ENCODE peak calls at places on chromosomes 1 and 21, in ten cellular contexts. U, C, V, L, E, K, M, T, I and N are unnamed samples.

GRCh38 chr1:7856345-7856744 is 3.5 kb upstream of the UTS2 start:
- DNase-seq in C (no peak), T (no peak), I (no peak), M (no peak), V (no peak), E (peak), U (no peak), L (no peak), K (no peak), N (no peak)

GRCh38 chr21:28639742-28640141 is 352.9 kb downstream of the LTN1 start:
- DNase-seq in K (no peak), I (no peak), C (no peak), V (no peak), M (no peak), L (no peak), E (no peak), U (peak), T (no peak), N (no peak)

GRCh38 chr1:51289676-51290488 is 40.5 kb downstream of the TTC39A start:
- DNase-seq in E (no peak), C (no peak), U (no peak), V (no peak), I (no peak), M (no peak), T (no peak), L (no peak), K (no peak), N (no peak)

GRCh38 chr1:109963864-109964263 is 20.7 kb upstream of the AHCYL1 start:
- DNase-seq in L (no peak), I (no peak), V (no peak), E (no peak), C (no peak), T (no peak), K (no peak), M (no peak), U (peak), N (no peak)

GRCh38 chr1:193068013-193068412 is 8.6 kb downstream of the RO60 start:
- DNase-seq in I (no peak), T (no peak), U (no peak), L (no peak), M (no peak), K (no peak), V (no peak), C (no peak), E (no peak), N (no peak)

GRCh38 chr1:229434641-229435051 is 752 bp upstream of the ACTA1 start:
- DNase-seq in V (no peak), E (no peak), L (no peak), M (no peak), T (peak), U (no peak), I (no peak), C (no peak), K (no peak), N (peak)

GRCh38 chr1:209158851-209159250 is 424.7 kb upstream of the CAMK1G start:
- DNase-seq in C (no peak), U (no peak), I (no peak), M (no peak), L (no peak), V (no peak), T (no peak), E (no peak), K (no peak), N (no peak)

GRCh38 chr1:20609541-20609940 is 20.6 kb downstream of the CDA start:
- DNase-seq in L (no peak), E (no peak), K (no peak), U (no peak), C (no peak), M (no peak), I (no peak), T (no peak), V (no peak), N (no peak)

GRCh38 chr1:29708818-29709710 is 472.7 kb downstream of the PTPRU start:
- DNase-seq in L (no peak), M (no peak), U (peak), I (no peak), K (no peak), V (no peak), T (no peak), C (peak), E (no peak), N (no peak)

GRCh38 chr1:10257851-10258250 is 47.5 kb downstream of the KIF1B start:
- DNase-seq in I (no peak), M (no peak), U (no peak), C (no peak), L (no peak), K (no peak), V (no peak), T (no peak), E (peak), N (no peak)

GRCh38 chr1:89609781-89610456 is 23.0 kb upstream of the LRRC8C start:
- DNase-seq in U (no peak), V (peak), L (no peak), T (no peak), I (no peak), E (no peak), C (no peak), M (no peak), K (no peak), N (no peak)

GRCh38 chr1:181097242-181097641 is 8.7 kb downstream of the IER5 start:
- DNase-seq in L (no peak), I (no peak), C (no peak), K (no peak), U (peak), M (no peak), T (no peak), E (no peak), V (no peak), N (no peak)